ENCODE peak calls at places on chromosome 10, in five cellular contexts. K, T, V, Q and B are unnamed samples.

GRCh38 chr10:131588704-131589220 is 277.2 kb upstream of the TCERG1L start:
- DNase-seq in K (no peak), V (no peak), Q (no peak), T (no peak), B (no peak)

GRCh38 chr10:124696446-124697392 is 47.5 kb downstream of the FAM53B start:
- DNase-seq in V (no peak), T (no peak), K (no peak), Q (peak; percentile 59), B (no peak)

GRCh38 chr10:58382489-58382995 is 2.7 kb upstream of the TFAM start:
- DNase-seq in T (no peak), K (no peak), V (no peak), Q (no peak), B (no peak)

GRCh38 chr10:124748206-124748605 is 4.0 kb upstream of the FAM53B start:
- DNase-seq in K (no peak), V (peak; percentile 20), T (no peak), Q (no peak), B (no peak)

GRCh38 chr10:77056650-77057049 is 581.0 kb downstream of the KCNMA1 start:
- DNase-seq in T (no peak), K (no peak), V (no peak), Q (no peak), B (no peak)

GRCh38 chr10:124044143-124044862 is 49.1 kb downstream of the CHST15 start:
- DNase-seq in V (no peak), T (no peak), Q (no peak), K (no peak), B (no peak)

GRCh38 chr10:79321494-79321882 is 25.8 kb upstream of the PPIF start:
- DNase-seq in V (no peak), K (no peak), Q (no peak), T (no peak), B (no peak)

GRCh38 chr10:20299037-20299557 is 482.9 kb downstream of the PLXDC2 start:
- DNase-seq in Q (no peak), T (no peak), K (no peak), V (no peak), B (no peak)

GRCh38 chr10:24848169-24848688 is 104.2 kb downstream of the PRTFDC1 start:
- DNase-seq in K (no peak), Q (no peak), T (no peak), V (no peak), B (no peak)

GRCh38 chr10:106957825-106958581 is 206.5 kb downstream of the SORCS1 start:
- DNase-seq in Q (no peak), V (peak; percentile 98), T (no peak), K (no peak), B (no peak)